ENCODE peak calls at places on chromosomes 1 and 21, in ten cellular contexts. S is activated CD8-positive, alpha-beta T cell treated with anti-CD3 and anti-CD28 coated beads, Interleukin-2, amount 10 ng/mL, durations not matched to agents 7 days and 5 days; O is HTR-8/SVneo; W is AG09309; N is GM19239; E is stimulated activated CD4-positive, alpha-beta T cell treated with anti-CD3 and anti-CD28 coated beads, Interleukin-12 subunit alpha, Interleukin-12 subunit beta, amount 100 ng/mL, for 4 hours; V is caudate nucleus; R is islet precursor cell; I is DMS79 treated with DMSO at 0.1 percent for 48 hours; K is substantia nigra. C is an unnamed sample.

GRCh38 chr1:119871881-119872280 is 24.4 kb downstream of the ADAM30 start:
- DNase-seq in S (no peak), O (no peak), W (no peak), N (no peak), E (no peak), V (no peak), R (no peak), I (no peak), K (no peak), C (no peak)

GRCh38 chr1:115877511-115877910 is 36.6 kb upstream of the NHLH2 start:
- DNase-seq in S (no peak), O (no peak), W (no peak), N (no peak), E (no peak), V (no peak), R (peak), I (peak), K (no peak), C (no peak)

GRCh38 chr1:93584238-93585003 is 97.2 kb downstream of the BCAR3 start:
- DNase-seq in S (no peak), O (no peak), W (no peak), N (no peak), E (no peak), V (no peak), R (peak), I (no peak), K (no peak), C (no peak)

GRCh38 chr1:5751833-5752714 is 240.2 kb downstream of the NPHP4 start:
- DNase-seq in S (no peak), O (no peak), W (no peak), N (no peak), E (no peak), V (no peak), R (no peak), I (peak), K (no peak), C (no peak)

GRCh38 chr1:224755586-224755985 is 139.5 kb downstream of the CNIH3 start:
- DNase-seq in S (no peak), O (no peak), W (no peak), N (no peak), E (no peak), V (no peak), R (peak), I (no peak), K (no peak), C (no peak)

GRCh38 chr1:9384128-9384527 is 91.4 kb downstream of the SPSB1 start:
- DNase-seq in S (no peak), O (no peak), W (no peak), N (no peak), E (no peak), V (no peak), R (no peak), I (no peak), K (peak), C (no peak)

GRCh38 chr1:176638713-176639112 is 175.7 kb downstream of the PAPPA2 start:
- DNase-seq in S (no peak), O (no peak), W (no peak), N (no peak), E (no peak), V (no peak), R (no peak), I (no peak), K (no peak), C (no peak)

GRCh38 chr1:31549807-31550620 is 26.3 kb upstream of the TINAGL1 start:
- DNase-seq in S (no peak), O (no peak), W (no peak), N (no peak), E (no peak), V (no peak), R (no peak), I (peak), K (no peak), C (no peak)

GRCh38 chr1:100065183-100065968 is 67.4 kb downstream of the SASS6 start:
- DNase-seq in S (no peak), O (no peak), W (no peak), N (no peak), E (no peak), V (no peak), R (no peak), I (no peak), K (no peak), C (no peak)

GRCh38 chr1:25232866-25233784 is 823 bp upstream of the SYF2 start:
- DNase-seq in S (peak), O (peak), W (peak), N (no peak), E (peak), V (peak), R (peak), I (peak), K (peak), C (peak)

GRCh38 chr1:21280011-21280471 is 10.2 kb downstream of the ECE1 start:
- DNase-seq in S (peak), O (no peak), W (no peak), N (no peak), E (no peak), V (no peak), R (no peak), I (no peak), K (no peak), C (no peak)

GRCh38 chr21:37159949-37160348 is 86.9 kb downstream of the TTC3 start:
- DNase-seq in S (no peak), O (no peak), W (no peak), N (no peak), E (no peak), V (no peak), R (no peak), I (no peak), K (no peak), C (no peak)

GRCh38 chr1:30449003-30449402 is 274.4 kb downstream of the MATN1 start:
- DNase-seq in S (peak), O (no peak), W (no peak), N (no peak), E (no peak), V (no peak), R (peak), I (no peak), K (no peak), C (no peak)

GRCh38 chr1:178126790-178127189 is 32.9 kb downstream of the RASAL2 start:
- DNase-seq in S (no peak), O (peak), W (peak), N (no peak), E (no peak), V (no peak), R (peak), I (no peak), K (no peak), C (no peak)

GRCh38 chr1:89454845-89455521 is 69.6 kb upstream of the LRRC8B start:
- DNase-seq in S (peak), O (peak), W (peak), N (no peak), E (peak), V (no peak), R (peak), I (peak), K (peak), C (no peak)

GRCh38 chr1:207822124-207822601 is 70.3 kb downstream of the CD46 start:
- DNase-seq in S (no peak), O (no peak), W (no peak), N (peak), E (no peak), V (no peak), R (no peak), I (no peak), K (no peak), C (no peak)

GRCh38 chr1:164635784-164636729 is 77.1 kb downstream of the PBX1 start:
- DNase-seq in S (no peak), O (no peak), W (no peak), N (no peak), E (no peak), V (no peak), R (no peak), I (no peak), K (peak), C (no peak)

GRCh38 chr1:102529446-102529845 is 532.7 kb upstream of the OLFM3 start:
- DNase-seq in S (no peak), O (no peak), W (no peak), N (no peak), E (no peak), V (no peak), R (no peak), I (no peak), K (no peak), C (no peak)

GRCh38 chr1:154190550-154190949 is 1.4 kb downstream of the TPM3 start:
- DNase-seq in S (no peak), O (peak), W (peak), N (no peak), E (no peak), V (no peak), R (no peak), I (no peak), K (no peak), C (no peak)

GRCh38 chr1:77407738-77408375 is 126.0 kb downstream of the AK5 start:
- DNase-seq in S (no peak), O (no peak), W (no peak), N (no peak), E (no peak), V (no peak), R (no peak), I (no peak), K (no peak), C (no peak)

GRCh38 chr1:37734629-37735591 is 30.0 kb downstream of the EPHA10 start:
- DNase-seq in S (no peak), O (no peak), W (no peak), N (no peak), E (no peak), V (no peak), R (peak), I (no peak), K (no peak), C (no peak)

GRCh38 chr1:97834903-97835302 is 85.9 kb downstream of the DPYD start:
- DNase-seq in S (no peak), O (no peak), W (no peak), N (no peak), E (no peak), V (no peak), R (no peak), I (no peak), K (no peak), C (no peak)

GRCh38 chr21:43355196-43355924 is 71.6 kb downstream of the SIK1 start:
- DNase-seq in S (no peak), O (no peak), W (no peak), N (no peak), E (no peak), V (no peak), R (no peak), I (peak), K (no peak), C (peak)

GRCh38 chr21:33403786-33404571 is 766 bp downstream of the IFNGR2 start:
- DNase-seq in S (no peak), O (no peak), W (no peak), N (no peak), E (peak), V (no peak), R (peak), I (peak), K (peak), C (peak)

GRCh38 chr1:94892604-94893280 is 34.2 kb downstream of the CNN3 start:
- DNase-seq in S (no peak), O (no peak), W (no peak), N (no peak), E (no peak), V (no peak), R (no peak), I (no peak), K (no peak), C (no peak)

GRCh38 chr1:37437058-37437457 is 37.3 kb upstream of the ZC3H12A start:
- DNase-seq in S (no peak), O (no peak), W (no peak), N (no peak), E (no peak), V (no peak), R (no peak), I (no peak), K (no peak), C (no peak)

GRCh38 chr1:179252606-179253005 is 23.1 kb upstream of the ABL2 start:
- DNase-seq in S (no peak), O (no peak), W (no peak), N (no peak), E (no peak), V (no peak), R (no peak), I (no peak), K (no peak), C (no peak)

GRCh38 chr1:57061369-57061768 is 95.6 kb upstream of the C8B start:
- DNase-seq in S (no peak), O (no peak), W (no peak), N (no peak), E (no peak), V (no peak), R (no peak), I (no peak), K (no peak), C (no peak)

GRCh38 chr1:147078606-147079399 is 93.5 kb downstream of the PRKAB2 start:
- DNase-seq in S (no peak), O (no peak), W (no peak), N (no peak), E (peak), V (no peak), R (no peak), I (no peak), K (no peak), C (no peak)

C was measured in psoas muscle.